ENCODE peak calls at places on chromosomes 7 and 10, in eight cellular contexts. One of them, this sample, is unnamed. For H3K4me1, the result is how much of the 10 kb centered on the place peaks cover.

GRCh38 chr10:1373287-1373686 is 317.1 kb downstream of the WDR37 start:
- DNase-seq in neuronal stem cell: no peak
- DNase-seq in adrenal gland: no peak
- DNase-seq in thoracic aorta: no peak
- DNase-seq in NT2/D1: no peak
- DNase-seq in prostate gland: no peak
- DNase-seq in CD8-positive, alpha-beta memory T cell: no peak
- DNase-seq in right cardiac atrium: no peak
- DNase-seq in this sample: no peak

GRCh38 chr10:26860026-26860541 is 674 bp downstream of the ABI1 start:
- DNase-seq in neuronal stem cell: peak
- DNase-seq in adrenal gland: peak
- DNase-seq in thoracic aorta: peak
- DNase-seq in NT2/D1: peak
- DNase-seq in prostate gland: peak
- DNase-seq in CD8-positive, alpha-beta memory T cell: peak
- DNase-seq in right cardiac atrium: peak
- DNase-seq in this sample: peak

GRCh38 chr10:24449334-24449740 is 240.4 kb downstream of the KIAA1217 start:
- DNase-seq in neuronal stem cell: no peak
- DNase-seq in adrenal gland: no peak
- DNase-seq in thoracic aorta: no peak
- DNase-seq in NT2/D1: no peak
- DNase-seq in prostate gland: no peak
- DNase-seq in CD8-positive, alpha-beta memory T cell: no peak
- DNase-seq in right cardiac atrium: no peak
- DNase-seq in this sample: no peak

GRCh38 chr7:99455874-99456273 is 10.1 kb downstream of the ATP5MF start:
- DNase-seq in neuronal stem cell: no peak
- DNase-seq in adrenal gland: no peak
- DNase-seq in thoracic aorta: no peak
- DNase-seq in NT2/D1: no peak
- DNase-seq in prostate gland: no peak
- DNase-seq in CD8-positive, alpha-beta memory T cell: no peak
- DNase-seq in right cardiac atrium: no peak
- DNase-seq in this sample: no peak

GRCh38 chr10:60312818-60313588 is 76.7 kb downstream of the ANK3 start:
- DNase-seq in neuronal stem cell: no peak
- DNase-seq in adrenal gland: no peak
- DNase-seq in thoracic aorta: no peak
- DNase-seq in NT2/D1: no peak
- DNase-seq in prostate gland: no peak
- DNase-seq in CD8-positive, alpha-beta memory T cell: no peak
- DNase-seq in right cardiac atrium: no peak
- DNase-seq in this sample: no peak

GRCh38 chr10:49187950-49188761 is at the start of gene TMEM273:
- DNase-seq in neuronal stem cell: no peak
- DNase-seq in adrenal gland: peak
- DNase-seq in thoracic aorta: no peak
- DNase-seq in NT2/D1: no peak
- DNase-seq in prostate gland: no peak
- DNase-seq in CD8-positive, alpha-beta memory T cell: no peak
- DNase-seq in right cardiac atrium: peak
- DNase-seq in this sample: no peak

GRCh38 chr10:122112625-122113160 is 123.7 kb downstream of the TACC2 start:
- DNase-seq in neuronal stem cell: peak
- DNase-seq in adrenal gland: peak
- DNase-seq in thoracic aorta: peak
- DNase-seq in NT2/D1: peak
- DNase-seq in prostate gland: peak
- DNase-seq in CD8-positive, alpha-beta memory T cell: no peak
- DNase-seq in right cardiac atrium: peak
- DNase-seq in this sample: peak

GRCh38 chr10:99782447-99783286 is at the start of gene ABCC2:
- DNase-seq in neuronal stem cell: no peak
- DNase-seq in adrenal gland: no peak
- DNase-seq in thoracic aorta: no peak
- DNase-seq in NT2/D1: no peak
- DNase-seq in prostate gland: no peak
- DNase-seq in CD8-positive, alpha-beta memory T cell: no peak
- DNase-seq in right cardiac atrium: no peak
- DNase-seq in this sample: no peak

GRCh38 chr10:58576736-58577366 is 64.2 kb downstream of the BICC1 start:
- DNase-seq in neuronal stem cell: no peak
- DNase-seq in adrenal gland: no peak
- DNase-seq in thoracic aorta: no peak
- DNase-seq in NT2/D1: no peak
- DNase-seq in prostate gland: no peak
- DNase-seq in CD8-positive, alpha-beta memory T cell: no peak
- DNase-seq in right cardiac atrium: no peak
- DNase-seq in this sample: no peak

GRCh38 chr10:6313107-6313895 is 110.6 kb downstream of the PFKFB3 start:
- DNase-seq in neuronal stem cell: no peak
- DNase-seq in adrenal gland: no peak
- DNase-seq in thoracic aorta: no peak
- DNase-seq in NT2/D1: no peak
- DNase-seq in prostate gland: no peak
- DNase-seq in CD8-positive, alpha-beta memory T cell: no peak
- DNase-seq in right cardiac atrium: no peak
- DNase-seq in this sample: no peak

GRCh38 chr7:128937647-128938523 is at the start of gene IRF5:
- DNase-seq in neuronal stem cell: no peak
- DNase-seq in adrenal gland: peak
- DNase-seq in thoracic aorta: no peak
- DNase-seq in NT2/D1: no peak
- DNase-seq in prostate gland: peak
- DNase-seq in CD8-positive, alpha-beta memory T cell: no peak
- DNase-seq in right cardiac atrium: peak
- DNase-seq in this sample: peak
- H3K4me1 ChIP-seq in neuronal stem cell: under half
- H3K4me1 ChIP-seq in adrenal gland: under half
- H3K4me1 ChIP-seq in thoracic aorta: under half
- H3K4me1 ChIP-seq in NT2/D1: under half
- H3K4me1 ChIP-seq in prostate gland: under half
- H3K4me1 ChIP-seq in CD8-positive, alpha-beta memory T cell: under half
- H3K4me1 ChIP-seq in right cardiac atrium: under half
- H3K4me1 ChIP-seq in this sample: under half

GRCh38 chr10:17744395-17744841 is 7.6 kb upstream of the TMEM236 start:
- DNase-seq in neuronal stem cell: no peak
- DNase-seq in adrenal gland: no peak
- DNase-seq in thoracic aorta: no peak
- DNase-seq in NT2/D1: no peak
- DNase-seq in prostate gland: no peak
- DNase-seq in CD8-positive, alpha-beta memory T cell: no peak
- DNase-seq in right cardiac atrium: no peak
- DNase-seq in this sample: no peak
- H3K4me1 ChIP-seq in neuronal stem cell: under half
- H3K4me1 ChIP-seq in adrenal gland: under half
- H3K4me1 ChIP-seq in thoracic aorta: under half
- H3K4me1 ChIP-seq in NT2/D1: under half
- H3K4me1 ChIP-seq in prostate gland: under half
- H3K4me1 ChIP-seq in CD8-positive, alpha-beta memory T cell: under half
- H3K4me1 ChIP-seq in right cardiac atrium: under half
- H3K4me1 ChIP-seq in this sample: under half

GRCh38 chr10:114310346-114310745 is 71.3 kb downstream of the VWA2 start:
- DNase-seq in neuronal stem cell: no peak
- DNase-seq in adrenal gland: no peak
- DNase-seq in thoracic aorta: no peak
- DNase-seq in NT2/D1: no peak
- DNase-seq in prostate gland: no peak
- DNase-seq in CD8-positive, alpha-beta memory T cell: no peak
- DNase-seq in right cardiac atrium: no peak
- DNase-seq in this sample: no peak
- H3K4me1 ChIP-seq in neuronal stem cell: under half
- H3K4me1 ChIP-seq in adrenal gland: under half
- H3K4me1 ChIP-seq in thoracic aorta: under half
- H3K4me1 ChIP-seq in NT2/D1: under half
- H3K4me1 ChIP-seq in prostate gland: under half
- H3K4me1 ChIP-seq in CD8-positive, alpha-beta memory T cell: under half
- H3K4me1 ChIP-seq in right cardiac atrium: under half
- H3K4me1 ChIP-seq in this sample: under half

GRCh38 chr10:79402951-79403350 is 42.5 kb downstream of the ZCCHC24 start:
- DNase-seq in neuronal stem cell: no peak
- DNase-seq in adrenal gland: no peak
- DNase-seq in thoracic aorta: no peak
- DNase-seq in NT2/D1: no peak
- DNase-seq in prostate gland: no peak
- DNase-seq in CD8-positive, alpha-beta memory T cell: peak
- DNase-seq in right cardiac atrium: peak
- DNase-seq in this sample: no peak

GRCh38 chr10:79402625-79402946 is 42.8 kb downstream of the ZCCHC24 start:
- DNase-seq in neuronal stem cell: no peak
- DNase-seq in adrenal gland: no peak
- DNase-seq in thoracic aorta: no peak
- DNase-seq in NT2/D1: no peak
- DNase-seq in prostate gland: no peak
- DNase-seq in CD8-positive, alpha-beta memory T cell: peak
- DNase-seq in right cardiac atrium: no peak
- DNase-seq in this sample: no peak

GRCh38 chr10:79400567-79401004 is 44.8 kb downstream of the ZCCHC24 start:
- DNase-seq in neuronal stem cell: no peak
- DNase-seq in adrenal gland: peak
- DNase-seq in thoracic aorta: no peak
- DNase-seq in NT2/D1: no peak
- DNase-seq in prostate gland: no peak
- DNase-seq in CD8-positive, alpha-beta memory T cell: peak
- DNase-seq in right cardiac atrium: peak
- DNase-seq in this sample: peak

GRCh38 chr10:79399242-79399831 is 46.1 kb downstream of the ZCCHC24 start:
- DNase-seq in neuronal stem cell: peak
- DNase-seq in adrenal gland: peak
- DNase-seq in thoracic aorta: peak
- DNase-seq in NT2/D1: no peak
- DNase-seq in prostate gland: peak
- DNase-seq in CD8-positive, alpha-beta memory T cell: no peak
- DNase-seq in right cardiac atrium: peak
- DNase-seq in this sample: peak

DNA sequence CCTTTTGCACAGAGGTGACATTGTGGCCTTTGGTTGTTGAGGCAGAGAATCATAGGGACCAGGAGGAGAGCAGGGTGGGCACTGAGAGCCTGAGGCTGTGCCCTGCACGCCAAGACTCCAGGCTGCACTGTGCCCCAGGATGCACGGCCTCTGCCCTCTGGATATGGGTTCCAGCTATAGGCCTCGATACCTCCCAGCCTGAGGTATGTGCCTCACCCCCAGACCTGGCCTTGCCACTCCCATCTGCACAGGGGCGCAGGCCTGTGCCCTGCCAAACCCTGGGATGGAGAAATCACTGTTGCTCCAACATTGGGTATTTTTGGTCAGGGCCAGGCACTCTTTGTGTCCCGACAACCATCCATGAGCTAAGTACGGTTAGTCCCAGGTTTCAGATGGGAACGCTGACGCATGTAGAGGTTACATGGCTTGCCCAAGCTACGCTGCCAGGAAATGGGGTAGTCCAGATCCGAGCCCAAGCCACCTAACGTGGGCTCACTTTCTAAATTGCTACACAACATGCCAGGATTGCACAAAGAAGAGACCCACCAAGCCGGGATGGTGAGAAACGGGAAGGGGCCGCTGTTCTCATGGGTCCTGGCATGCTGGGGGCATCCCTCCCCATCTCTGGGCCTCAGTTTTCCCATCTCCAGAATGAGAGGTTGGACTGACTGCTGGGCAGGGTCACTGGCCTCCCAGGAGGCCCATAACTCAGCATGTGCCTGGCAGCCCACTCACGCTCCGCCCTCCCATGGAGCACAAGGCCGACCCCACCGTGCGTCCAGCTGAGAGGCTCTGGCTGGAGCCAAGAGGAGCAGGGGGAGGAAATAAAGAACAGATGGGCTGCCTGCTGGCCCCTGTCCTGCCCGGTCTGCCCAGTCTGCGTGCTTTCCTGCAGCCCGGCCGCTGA is 44.2 kb downstream of the ZCCHC24 start:
- DNase-seq in neuronal stem cell: no peak
- DNase-seq in adrenal gland: peak
- DNase-seq in thoracic aorta: no peak
- DNase-seq in NT2/D1: no peak
- DNase-seq in prostate gland: no peak
- DNase-seq in CD8-positive, alpha-beta memory T cell: peak
- DNase-seq in right cardiac atrium: peak
- DNase-seq in this sample: no peak
- H3K4me1 ChIP-seq in neuronal stem cell: under half
- H3K4me1 ChIP-seq in adrenal gland: half or more
- H3K4me1 ChIP-seq in thoracic aorta: half or more
- H3K4me1 ChIP-seq in NT2/D1: under half
- H3K4me1 ChIP-seq in prostate gland: under half
- H3K4me1 ChIP-seq in CD8-positive, alpha-beta memory T cell: under half
- H3K4me1 ChIP-seq in right cardiac atrium: half or more
- H3K4me1 ChIP-seq in this sample: under half

GRCh38 chr7:101871351-101871750 is 53.9 kb downstream of the CUX1 start:
- DNase-seq in neuronal stem cell: no peak
- DNase-seq in adrenal gland: no peak
- DNase-seq in thoracic aorta: no peak
- DNase-seq in NT2/D1: no peak
- DNase-seq in prostate gland: no peak
- DNase-seq in CD8-positive, alpha-beta memory T cell: no peak
- DNase-seq in right cardiac atrium: no peak
- DNase-seq in this sample: no peak
- H3K4me1 ChIP-seq in neuronal stem cell: under half
- H3K4me1 ChIP-seq in adrenal gland: under half
- H3K4me1 ChIP-seq in thoracic aorta: under half
- H3K4me1 ChIP-seq in NT2/D1: under half
- H3K4me1 ChIP-seq in prostate gland: under half
- H3K4me1 ChIP-seq in CD8-positive, alpha-beta memory T cell: under half
- H3K4me1 ChIP-seq in right cardiac atrium: under half
- H3K4me1 ChIP-seq in this sample: under half

DNA sequence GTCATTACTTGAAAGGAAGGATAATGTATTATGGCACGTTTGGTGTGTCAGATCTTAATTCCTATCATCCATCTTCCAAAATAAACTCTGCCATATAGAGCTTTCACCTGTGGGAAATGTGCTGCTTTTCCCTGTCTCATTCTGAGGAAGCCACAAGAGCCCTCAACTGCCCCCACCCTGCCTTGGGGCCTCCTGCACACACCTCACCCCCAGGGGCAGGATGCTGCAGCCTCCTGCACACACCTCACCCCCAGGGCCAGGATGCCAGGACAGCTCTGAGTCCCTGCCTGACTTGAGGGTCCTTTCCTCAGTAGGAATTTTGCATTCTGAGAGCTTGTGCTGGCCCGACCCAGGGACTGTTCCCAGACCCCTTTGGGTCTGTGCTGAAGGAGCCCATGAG is 67.1 kb downstream of the COL13A1 start:
- DNase-seq in neuronal stem cell: no peak
- DNase-seq in adrenal gland: no peak
- DNase-seq in thoracic aorta: no peak
- DNase-seq in NT2/D1: no peak
- DNase-seq in prostate gland: no peak
- DNase-seq in CD8-positive, alpha-beta memory T cell: no peak
- DNase-seq in right cardiac atrium: no peak
- DNase-seq in this sample: no peak
- H3K4me1 ChIP-seq in neuronal stem cell: under half
- H3K4me1 ChIP-seq in adrenal gland: under half
- H3K4me1 ChIP-seq in thoracic aorta: under half
- H3K4me1 ChIP-seq in NT2/D1: under half
- H3K4me1 ChIP-seq in prostate gland: under half
- H3K4me1 ChIP-seq in CD8-positive, alpha-beta memory T cell: under half
- H3K4me1 ChIP-seq in right cardiac atrium: under half
- H3K4me1 ChIP-seq in this sample: under half

DNA sequence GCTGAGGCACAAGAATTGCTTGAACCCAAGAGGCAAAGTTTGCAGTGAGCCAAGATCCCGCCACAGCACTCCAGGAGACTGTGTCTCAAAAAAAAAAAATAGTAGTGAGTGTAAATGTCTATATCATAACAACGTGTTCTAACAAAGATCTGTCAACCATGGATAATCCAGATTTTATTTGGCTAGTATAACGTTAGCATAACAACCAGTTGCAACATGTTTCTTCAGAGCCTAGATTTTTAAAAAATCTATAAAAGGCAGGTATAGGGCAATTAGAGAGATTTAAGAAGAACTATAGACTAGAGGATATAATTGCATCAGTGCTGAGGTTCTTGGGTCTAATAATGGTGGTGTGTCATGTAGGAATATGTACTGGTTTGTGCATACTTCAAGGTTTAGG is 30.5 kb downstream of the DLG5 start:
- DNase-seq in neuronal stem cell: no peak
- DNase-seq in adrenal gland: no peak
- DNase-seq in thoracic aorta: no peak
- DNase-seq in NT2/D1: no peak
- DNase-seq in prostate gland: no peak
- DNase-seq in CD8-positive, alpha-beta memory T cell: no peak
- DNase-seq in right cardiac atrium: no peak
- DNase-seq in this sample: no peak
- H3K4me1 ChIP-seq in neuronal stem cell: under half
- H3K4me1 ChIP-seq in adrenal gland: half or more
- H3K4me1 ChIP-seq in thoracic aorta: under half
- H3K4me1 ChIP-seq in NT2/D1: under half
- H3K4me1 ChIP-seq in prostate gland: under half
- H3K4me1 ChIP-seq in CD8-positive, alpha-beta memory T cell: under half
- H3K4me1 ChIP-seq in right cardiac atrium: under half
- H3K4me1 ChIP-seq in this sample: under half